ENCODE peak calls at places on chromosomes 11 and 22, in four cellular contexts. N is OCI-LY7; M is gastrocnemius medialis; B is CD8-positive, alpha-beta memory T cell. R is an unnamed sample.
A peak's percentile ranks its signal among the peaks of the same experiment; 100 is the strongest.

GRCh38 chr11:111097191-111097590 is 148.3 kb upstream of the POU2AF2 start:
- DNase-seq in N (no peak), M (no peak), B (no peak), R (peak; percentile 41)

GRCh38 chr11:1564535-1565172 is 7.4 kb downstream of the DUSP8 start:
- DNase-seq in N (peak; percentile 16), M (no peak), B (peak; percentile 10), R (peak; percentile 85)

GRCh38 chr11:104946907-104947306 is 21.5 kb downstream of the CASP4 start:
- DNase-seq in N (peak; percentile 37), M (no peak), B (peak; percentile 37), R (no peak)

GRCh38 chr11:40118026-40118425 is 1341.4 kb downstream of the LRRC4C start:
- DNase-seq in N (no peak), M (no peak), B (no peak), R (no peak)

GRCh38 chr22:37256075-37256726 is 12.1 kb upstream of the RAC2 start:
- DNase-seq in N (no peak), M (no peak), B (no peak), R (no peak)

GRCh38 chr11:134449713-134450112 is 37.7 kb upstream of the B3GAT1 start:
- DNase-seq in N (no peak), M (no peak), B (no peak), R (no peak)

GRCh38 chr22:43378011-43378704 is 33.7 kb upstream of the MPPED1 start:
- DNase-seq in N (no peak), M (no peak), B (no peak), R (no peak)

GRCh38 chr22:36244522-36245391 is 5.4 kb upstream of the APOL2 start:
- DNase-seq in N (no peak), M (no peak), B (no peak), R (peak; percentile 52)

GRCh38 chr22:44316393-44317162 is 3.8 kb upstream of the SHISAL1 start:
- DNase-seq in N (no peak), M (no peak), B (no peak), R (no peak)

GRCh38 chr11:80214413-80214812 is 773.6 kb upstream of the TENM4 start:
- DNase-seq in N (no peak), M (no peak), B (no peak), R (no peak)

GRCh38 chr22:26429458-26430238 is 588 bp downstream of the ASPHD2 start:
- DNase-seq in N (peak; percentile 32), M (no peak), B (no peak), R (no peak)

GRCh38 chr11:19992998-19993397 is 167.3 kb downstream of the DBX1 start:
- DNase-seq in N (no peak), M (no peak), B (no peak), R (no peak)

GRCh38 chr22:26751217-26751616 is 93.8 kb downstream of the MIAT start:
- DNase-seq in N (no peak), M (no peak), B (no peak), R (peak; percentile 22)

GRCh38 chr11:80727315-80727714 is 1286.5 kb upstream of the TENM4 start:
- DNase-seq in N (no peak), M (no peak), B (no peak), R (no peak)

GRCh38 chr11:10913996-10914514 is 56.2 kb upstream of the ZBED5 start:
- DNase-seq in N (no peak), M (no peak), B (no peak), R (no peak)

GRCh38 chr11:111627591-111627990 is 25.3 kb downstream of the SIK2 start:
- DNase-seq in N (no peak), M (no peak), B (no peak), R (no peak)

GRCh38 chr11:73040046-73040445 is 102.1 kb downstream of the FCHSD2 start:
- DNase-seq in N (no peak), M (no peak), B (no peak), R (no peak)

GRCh38 chr11:5226732-5227327 is at the start of gene HBB:
- DNase-seq in N (no peak), M (no peak), B (no peak), R (no peak)

GRCh38 chr11:116931206-116931953 is 94.0 kb upstream of the APOA1 start:
- DNase-seq in N (peak; percentile 55), M (no peak), B (peak; percentile 80), R (no peak)

GRCh38 chr22:38776086-38776485 is 17.9 kb downstream of the DNAL4 start:
- DNase-seq in N (no peak), M (no peak), B (no peak), R (no peak)

GRCh38 chr22:25753252-25753651 is 11.3 kb downstream of the MYO18B start:
- DNase-seq in N (no peak), M (no peak), B (no peak), R (no peak)

GRCh38 chr11:79437274-79437980 is 3.4 kb downstream of the TENM4 start:
- DNase-seq in N (no peak), M (no peak), B (no peak), R (peak; percentile 55)

GRCh38 chr22:39927544-39927943 is 26.7 kb downstream of the GRAP2 start:
- DNase-seq in N (no peak), M (no peak), B (no peak), R (no peak)

GRCh38 chr11:35103366-35104194 is 35.4 kb upstream of the CD44 start:
- DNase-seq in N (no peak), M (no peak), B (no peak), R (no peak)

GRCh38 chr22:35480143-35480542 is 60.5 kb upstream of the RASD2 start:
- DNase-seq in N (no peak), M (peak; percentile 40), B (no peak), R (peak; percentile 72)

GRCh38 chr22:16721969-16722368 is 103.2 kb downstream of the XKR3 start:
- DNase-seq in N (no peak), M (no peak), B (no peak), R (no peak)
- H3K9me3 ChIP-seq in N (no peaks in the 10 kb centered on the region), M (no peaks in the 10 kb centered on the region), B (no peaks in the 10 kb centered on the region), R (no peaks in the 10 kb centered on the region)

GRCh38 chr22:29926057-29926456 is 43.1 kb downstream of the MTMR3 start:
- DNase-seq in N (no peak), M (no peak), B (no peak), R (no peak)
- H3K9me3 ChIP-seq in N (no peaks in the 10 kb centered on the region), M (no peaks in the 10 kb centered on the region), B (no peaks in the 10 kb centered on the region), R (no peaks in the 10 kb centered on the region)

DNA sequence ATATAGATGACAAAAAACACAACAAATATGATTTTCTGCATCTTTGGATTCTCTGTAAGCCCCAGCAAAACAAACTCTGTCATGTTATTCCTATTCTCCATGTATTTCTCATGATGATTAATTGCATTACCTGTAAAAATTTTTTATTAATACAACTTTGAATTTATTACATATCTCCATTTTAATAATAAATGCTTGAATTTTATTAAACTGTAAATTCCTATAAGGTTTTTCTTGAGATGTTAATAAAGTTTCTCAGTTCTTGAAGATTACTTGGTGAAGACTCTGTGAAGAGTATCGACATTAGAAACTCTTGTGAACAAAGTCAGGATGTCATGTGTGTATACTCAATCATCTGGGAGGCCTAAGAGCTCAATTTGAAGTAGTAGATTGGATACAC is at the start of gene OR4C46:
- DNase-seq in N (no peak), M (no peak), B (no peak), R (no peak)
- H3K9me3 ChIP-seq in N (no peaks in the 10 kb centered on the region), M (no peaks in the 10 kb centered on the region), B (no peaks in the 10 kb centered on the region), R (no peaks in the 10 kb centered on the region)

GRCh38 chr22:47443836-47444745 is 681.6 kb downstream of the TBC1D22A start:
- DNase-seq in N (no peak), M (no peak), B (no peak), R (no peak)
- H3K9me3 ChIP-seq in N (no peaks in the 10 kb centered on the region), M (no peaks in the 10 kb centered on the region), B (no peaks in the 10 kb centered on the region), R (no peaks in the 10 kb centered on the region)

DNA sequence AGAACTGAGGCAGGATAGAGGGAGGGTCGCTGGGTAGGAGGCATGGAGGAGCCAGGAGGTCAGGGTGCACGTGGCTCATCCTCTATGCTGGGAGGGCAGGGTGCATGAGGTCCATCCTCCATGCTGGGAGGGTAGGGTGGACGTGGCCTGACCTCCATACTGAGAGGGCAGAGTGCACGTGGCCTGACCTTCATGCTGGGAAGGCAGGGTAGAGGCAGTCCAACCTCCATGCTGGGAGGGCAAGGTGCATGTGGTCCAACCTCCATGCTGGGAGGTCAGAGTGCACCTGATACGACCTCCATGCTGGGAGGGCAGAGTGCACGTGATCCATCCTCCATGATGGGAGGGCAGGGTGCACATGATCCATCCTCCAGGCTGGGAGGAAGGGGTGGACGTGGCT is 622.3 kb downstream of the BRD1 start:
- DNase-seq in N (no peak), M (no peak), B (no peak), R (no peak)
- H3K9me3 ChIP-seq in N (no peaks in the 10 kb centered on the region), M (no peaks in the 10 kb centered on the region), B (no peaks in the 10 kb centered on the region), R (no peaks in the 10 kb centered on the region)

GRCh38 chr22:20853236-20853660 is 5.4 kb downstream of the PI4KA start:
- DNase-seq in N (no peak), M (no peak), B (no peak), R (no peak)

GRCh38 chr22:20843501-20843900 is 15.1 kb downstream of the PI4KA start:
- DNase-seq in N (no peak), M (no peak), B (no peak), R (no peak)

GRCh38 chr22:20844055-20845037 is 14.3 kb downstream of the PI4KA start:
- DNase-seq in N (no peak), M (no peak), B (no peak), R (no peak)

GRCh38 chr22:20852076-20852475 is 6.5 kb downstream of the PI4KA start:
- DNase-seq in N (peak; percentile 9), M (no peak), B (no peak), R (no peak)

DNA sequence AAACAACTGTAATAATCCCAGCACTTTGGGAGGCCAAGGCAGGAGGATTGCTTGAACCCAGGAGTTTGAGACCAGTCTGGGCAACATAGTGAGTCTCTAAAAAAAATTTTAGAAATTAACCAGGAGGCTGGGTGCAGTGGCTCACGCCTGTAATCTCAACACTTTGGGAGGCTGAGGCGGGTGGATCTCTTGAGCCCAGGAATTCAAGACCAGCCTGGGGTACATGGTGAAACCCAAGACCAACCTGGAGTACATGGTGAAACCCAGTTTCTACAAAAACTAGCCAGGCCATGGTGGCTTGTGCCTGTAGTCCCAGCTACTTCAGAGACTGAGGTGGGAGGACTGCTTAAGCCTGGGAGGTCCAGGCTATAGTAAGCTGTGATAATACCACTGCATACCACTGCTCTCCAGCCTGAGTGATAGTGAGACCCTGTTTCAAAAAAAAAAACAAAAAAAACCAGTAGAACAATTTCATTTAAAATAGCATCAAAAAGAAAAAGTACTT is 11.2 kb downstream of the PI4KA start:
- DNase-seq in N (no peak), M (no peak), B (no peak), R (no peak)
- H3K9me3 ChIP-seq in N (no peaks in the 10 kb centered on the region), M (no peaks in the 10 kb centered on the region), B (no peaks in the 10 kb centered on the region), R (no peaks in the 10 kb centered on the region)

DNA sequence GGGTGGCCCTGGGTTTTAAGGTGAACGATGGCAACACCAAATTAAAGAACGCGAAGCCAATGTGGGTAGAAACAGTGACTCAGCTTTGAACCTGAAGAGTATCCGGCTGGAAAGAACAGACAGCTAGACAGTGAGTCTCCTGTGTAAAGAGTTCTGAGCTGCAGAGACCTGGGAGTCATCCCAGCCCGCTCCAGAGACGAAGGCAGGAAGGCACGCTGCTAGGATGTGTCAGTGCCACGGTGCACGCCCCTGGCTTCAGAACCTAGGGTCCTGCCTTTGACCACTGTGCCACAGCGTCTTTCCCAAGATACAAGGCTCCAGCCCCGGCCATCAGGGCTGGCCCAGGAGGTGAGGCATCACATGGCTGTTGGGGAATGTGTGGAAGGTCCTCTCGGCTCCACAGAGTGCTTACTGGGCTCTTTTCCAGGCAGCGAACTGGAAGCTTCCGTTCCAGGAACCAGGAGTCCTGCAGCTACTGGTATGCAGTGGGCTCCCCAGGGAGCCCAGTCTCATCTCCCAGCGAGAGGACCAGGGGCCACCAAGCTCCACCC is 29.9 kb downstream of the LRFN4 start:
- DNase-seq in N (no peak), M (peak; percentile 26), B (no peak), R (no peak)
- H3K9me3 ChIP-seq in N (no peaks in the 10 kb centered on the region), M (no peaks in the 10 kb centered on the region), B (no peaks in the 10 kb centered on the region), R (no peaks in the 10 kb centered on the region)

GRCh38 chr22:47388331-47388730 is 625.9 kb downstream of the TBC1D22A start:
- DNase-seq in N (no peak), M (no peak), B (no peak), R (no peak)
- H3K9me3 ChIP-seq in N (no peaks in the 10 kb centered on the region), M (no peaks in the 10 kb centered on the region), B (no peaks in the 10 kb centered on the region), R (no peaks in the 10 kb centered on the region)

GRCh38 chr11:66240781-66241136 is 27.7 kb upstream of the RAB1B start:
- DNase-seq in N (no peak), M (no peak), B (no peak), R (no peak)
- H3K9me3 ChIP-seq in N (no peaks in the 10 kb centered on the region), M (no peaks in the 10 kb centered on the region), B (no peaks in the 10 kb centered on the region), R (no peaks in the 10 kb centered on the region)

R was measured in uterus.